ENCODE peak calls at places on chromosomes 2 and 18, in six cellular contexts. D, I, Z, P, B and E are unnamed samples.
A peak's percentile ranks its signal among the peaks of the same experiment; 100 is the strongest.

GRCh38 chr2:88955607-88956006 is 264.1 kb downstream of the RPIA start:
- DNase-seq in Z (no peak), D (no peak), P (no peak), B (no peak), I (no peak), E (no peak)

GRCh38 chr2:58039170-58039611 is 7.4 kb upstream of the VRK2 start:
- DNase-seq in P (no peak), Z (no peak), I (no peak), D (peak; percentile 75), B (no peak), E (no peak)

GRCh38 chr18:65938592-65939372 is 188.0 kb downstream of the CDH7 start:
- DNase-seq in B (peak; percentile 32), D (no peak), I (no peak), Z (no peak), P (peak; percentile 50), E (no peak)

GRCh38 chr2:227188292-227188691 is 23.9 kb downstream of the COL4A3 start:
- DNase-seq in Z (no peak), I (no peak), D (peak; percentile 1), B (no peak), P (no peak), E (no peak)

GRCh38 chr2:219126555-219126954 is 34.1 kb downstream of the NHEJ1 start:
- DNase-seq in I (no peak), D (no peak), B (peak; percentile 71), Z (no peak), P (peak; percentile 37), E (no peak)

GRCh38 chr2:124258481-124258880 is 233.4 kb downstream of the CNTNAP5 start:
- DNase-seq in I (no peak), D (peak; percentile 37), P (no peak), B (no peak), Z (no peak), E (no peak)

GRCh38 chr2:220341014-220341413 is 713.6 kb downstream of the SLC4A3 start:
- DNase-seq in D (peak; percentile 3), B (no peak), I (no peak), Z (no peak), P (no peak), E (no peak)

GRCh38 chr2:239161711-239162140 is 239.1 kb downstream of the HDAC4 start:
- DNase-seq in P (no peak), D (no peak), I (no peak), B (no peak), Z (peak; percentile 44), E (peak; percentile 22)

GRCh38 chr2:159362816-159363251 is 76.3 kb upstream of the WDSUB1 start:
- DNase-seq in P (no peak), D (peak; percentile 61), I (no peak), B (no peak), Z (no peak), E (no peak)

GRCh38 chr2:108184421-108184820 is 55.3 kb upstream of the SULT1C3 start:
- DNase-seq in Z (no peak), I (no peak), D (peak; percentile 13), B (no peak), P (no peak), E (no peak)

GRCh38 chr2:239012228-239012627 is 164.3 kb downstream of the TWIST2 start:
- DNase-seq in I (no peak), Z (no peak), B (no peak), D (no peak), P (no peak), E (no peak)

GRCh38 chr2:118103963-118104942 is 16.0 kb downstream of the INSIG2 start:
- DNase-seq in D (no peak), Z (no peak), B (no peak), I (no peak), P (no peak), E (no peak)

GRCh38 chr18:37487400-37487831 is 78.2 kb downstream of the CELF4 start:
- DNase-seq in D (no peak), I (no peak), Z (no peak), B (no peak), P (no peak), E (no peak)

GRCh38 chr2:17515652-17516051 is 2.6 kb downstream of the RAD51AP2 start:
- DNase-seq in Z (no peak), D (no peak), P (no peak), I (no peak), B (no peak), E (no peak)

GRCh38 chr2:120654383-120655134 is 81.1 kb upstream of the GLI2 start:
- DNase-seq in P (no peak), D (no peak), Z (peak; percentile 68), I (no peak), B (no peak), E (no peak)

GRCh38 chr2:233446121-233446520 is 91.8 kb downstream of the DGKD start:
- DNase-seq in P (no peak), B (no peak), D (no peak), I (no peak), Z (peak; percentile 23), E (no peak)

GRCh38 chr2:225400060-225400511 is 576 bp downstream of the NYAP2 start:
- DNase-seq in I (no peak), D (peak; percentile 56), P (peak; percentile 32), B (no peak), Z (no peak), E (no peak)

GRCh38 chr2:125397535-125398251 is 1258.3 kb upstream of the GYPC start:
- DNase-seq in D (no peak), I (no peak), Z (no peak), P (no peak), B (no peak), E (no peak)

GRCh38 chr2:197391220-197391717 is 43.6 kb downstream of the SF3B1 start:
- DNase-seq in P (no peak), D (no peak), Z (no peak), I (no peak), B (no peak), E (no peak)

GRCh38 chr18:8162797-8163196 is 446.4 kb upstream of the RAB12 start:
- DNase-seq in B (no peak), Z (no peak), P (no peak), I (no peak), D (no peak), E (no peak)

GRCh38 chr18:79983793-79984192 is 4.6 kb downstream of the TXNL4A start:
- DNase-seq in B (no peak), Z (no peak), P (no peak), D (no peak), I (no peak), E (peak; percentile 60)

GRCh38 chr2:119485336-119486110 is 38.8 kb downstream of the SCTR start:
- DNase-seq in B (no peak), P (peak; percentile 77), I (no peak), D (no peak), Z (peak; percentile 89), E (no peak)

GRCh38 chr2:170930132-170931109 is 1.4 kb downstream of the GORASP2 start:
- DNase-seq in Z (no peak), B (peak; percentile 34), D (peak; percentile 17), P (peak; percentile 45), I (peak; percentile 61), E (no peak)

GRCh38 chr2:204072443-204073324 is 136.1 kb downstream of the ICOS start:
- DNase-seq in P (peak; percentile 29), I (peak; percentile 61), D (no peak), Z (no peak), B (peak; percentile 62), E (no peak)

GRCh38 chr2:54966165-54966819 is 84.0 kb downstream of the RTN4 start:
- DNase-seq in Z (no peak), I (no peak), B (no peak), P (no peak), D (no peak), E (no peak)

GRCh38 chr18:58287626-58288289 is 243.7 kb downstream of the NEDD4L start:
- DNase-seq in I (no peak), B (peak; percentile 71), P (peak; percentile 55), Z (no peak), D (no peak), E (no peak)

GRCh38 chr2:220556658-220557057 is 929.2 kb downstream of the SLC4A3 start:
- DNase-seq in D (peak; percentile 67), Z (no peak), I (no peak), B (no peak), P (no peak), E (no peak)

GRCh38 chr2:189267925-189268579 is 88.5 kb upstream of the COL5A2 start:
- DNase-seq in P (no peak), D (peak; percentile 81), B (no peak), I (no peak), Z (no peak), E (no peak)

GRCh38 chr18:44725300-44726096 is 44.8 kb downstream of the SETBP1 start:
- DNase-seq in Z (peak; percentile 73), P (peak; percentile 41), B (no peak), I (peak; percentile 67), D (peak; percentile 43), E (no peak)

GRCh38 chr2:40273623-40274236 is 178.2 kb downstream of the SLC8A1 start:
- DNase-seq in Z (no peak), I (no peak), B (no peak), P (no peak), D (peak; percentile 21), E (no peak)

GRCh38 chr2:33238111-33238510 is 238.3 kb upstream of the RASGRP3 start:
- DNase-seq in P (no peak), Z (no peak), B (no peak), D (peak; percentile 94), I (no peak), E (no peak)

GRCh38 chr2:70091364-70091763 is 4.1 kb downstream of the PCBP1 start:
- DNase-seq in P (no peak), Z (no peak), B (no peak), I (no peak), D (no peak), E (no peak)
- H3K4me1 ChIP-seq in P (peaks cover 35% of the 10 kb centered on the region), Z (peaks cover 13% of the 10 kb centered on the region), B (no peaks in the 10 kb centered on the region), I (peaks cover 51% of the 10 kb centered on the region), D (peaks cover 12% of the 10 kb centered on the region), E (peaks cover 46% of the 10 kb centered on the region)

GRCh38 chr2:86706220-86706619 is 13.9 kb upstream of the RMND5A start:
- DNase-seq in B (no peak), P (no peak), D (no peak), I (no peak), Z (no peak), E (no peak)
- H3K4me1 ChIP-seq in B (no peaks in the 10 kb centered on the region), P (peaks cover 28% of the 10 kb centered on the region), D (peaks cover 6% of the 10 kb centered on the region), I (no peaks in the 10 kb centered on the region), Z (peaks cover 18% of the 10 kb centered on the region), E (no peaks in the 10 kb centered on the region)

GRCh38 chr2:160371251-160372009 is 122.2 kb downstream of the RBMS1 start:
- DNase-seq in I (no peak), Z (no peak), P (no peak), B (no peak), D (no peak), E (peak; percentile 55)
- H3K4me1 ChIP-seq in I (peaks cover 74% of the 10 kb centered on the region), Z (peaks cover 99% of the 10 kb centered on the region), P (peaks cover 37% of the 10 kb centered on the region), B (no peaks in the 10 kb centered on the region), D (peaks cover 39% of the 10 kb centered on the region), E (peaks cover 99% of the 10 kb centered on the region)

DNA sequence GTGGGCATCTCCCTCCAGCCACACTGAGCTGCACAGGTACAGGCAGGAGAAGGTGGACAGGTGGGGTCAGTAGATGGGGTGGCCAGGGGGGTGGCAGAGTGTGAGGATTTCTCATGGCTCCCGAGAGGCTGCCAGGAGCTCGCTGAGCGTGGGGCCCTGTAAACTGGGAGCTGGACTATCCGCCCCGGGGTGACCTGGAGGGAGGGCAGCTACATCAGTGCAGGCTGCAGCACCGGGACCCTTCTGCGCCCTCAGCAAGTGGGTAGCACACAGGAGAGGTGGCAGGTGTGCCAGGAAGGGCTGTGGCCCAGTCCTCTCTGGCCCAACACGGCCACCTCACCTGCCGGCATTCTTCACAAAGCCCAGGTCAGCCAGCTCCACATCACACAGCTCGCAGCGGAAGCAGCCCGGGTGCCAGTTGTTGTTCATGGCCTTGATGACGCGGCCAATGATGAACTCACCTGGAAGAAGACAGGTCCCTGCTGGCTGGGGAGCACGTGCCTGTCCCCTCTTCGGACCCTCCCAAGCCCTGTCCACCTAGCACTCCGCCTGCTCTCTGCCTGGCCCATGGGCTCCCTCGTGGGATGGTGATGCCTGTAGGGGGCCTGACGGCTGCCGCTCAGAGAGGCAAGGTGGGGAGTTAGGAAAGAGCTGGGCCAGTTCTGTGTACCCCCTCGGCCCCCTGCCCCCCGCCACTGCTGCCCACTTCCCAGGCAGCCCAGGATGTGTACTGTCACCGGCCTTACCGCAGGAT is 8.3 kb downstream of the GPR17 start:
- DNase-seq in B (no peak), I (no peak), Z (peak; percentile 43), P (no peak), D (no peak), E (peak; percentile 38)
- H3K4me1 ChIP-seq in B (no peaks in the 10 kb centered on the region), I (peaks cover 5% of the 10 kb centered on the region), Z (peaks cover 7% of the 10 kb centered on the region), P (peaks cover 10% of the 10 kb centered on the region), D (no peaks in the 10 kb centered on the region), E (peaks cover 75% of the 10 kb centered on the region)